ENCODE peak calls at places on chromosome 10, in five cellular contexts. M is heart left ventricle, O is tibial artery, E is AG04449, U is coronary artery. X is an unnamed sample.

GRCh38 chr10:30103595-30104310 is 44.4 kb upstream of the JCAD start:
- DNase-seq in E (no peak), M (no peak), U (no peak), O (no peak), X (no peak)

GRCh38 chr10:72322280-72323058 is 32.2 kb downstream of the DNAJB12 start:
- DNase-seq in M (no peak), O (no peak), E (no peak), U (no peak), X (no peak)

GRCh38 chr10:33336606-33337334 is 2.3 kb upstream of the NRP1 start:
- DNase-seq in M (peak), E (no peak), U (peak), O (peak), X (no peak)

GRCh38 chr10:128130051-128130450 is 3.8 kb upstream of the MKI67 start:
- DNase-seq in O (no peak), U (no peak), M (no peak), E (no peak), X (peak)

GRCh38 chr10:116271593-116272496 is 1.2 kb downstream of the GFRA1 start:
- DNase-seq in E (no peak), O (peak), M (no peak), U (no peak), X (no peak)

GRCh38 chr10:24938525-24938924 is 13.9 kb downstream of the PRTFDC1 start:
- DNase-seq in M (no peak), O (no peak), E (no peak), U (no peak), X (no peak)

GRCh38 chr10:17910144-17910789 is 41.5 kb upstream of the SLC39A12 start:
- DNase-seq in O (peak), E (peak), U (no peak), M (peak), X (no peak)

GRCh38 chr10:43078986-43079273 is 2.1 kb downstream of the RET start:
- DNase-seq in M (no peak), U (no peak), E (no peak), O (no peak), X (no peak)

GRCh38 chr10:77074104-77074638 is 563.4 kb downstream of the KCNMA1 start:
- DNase-seq in O (no peak), E (no peak), M (no peak), U (no peak), X (no peak)
- H3K4me3 ChIP-seq in O (no peak), E (no peak), M (no peak), U (no peak), X (no peak)

GRCh38 chr10:49415846-49416245 is 20.0 kb upstream of the DRGX start:
- DNase-seq in M (no peak), U (no peak), O (no peak), E (no peak), X (no peak)

GRCh38 chr10:49417311-49418052 is 21.6 kb upstream of the DRGX start:
- DNase-seq in U (no peak), O (no peak), E (no peak), M (no peak), X (no peak)

GRCh38 chr10:49419005-49419404 is 23.1 kb upstream of the DRGX start:
- DNase-seq in U (no peak), O (no peak), E (no peak), M (no peak), X (no peak)

GRCh38 chr10:49418053-49418326 is 22.1 kb upstream of the DRGX start:
- DNase-seq in M (no peak), O (no peak), U (no peak), E (no peak), X (no peak)

GRCh38 chr10:49418328-49418727 is 22.4 kb upstream of the DRGX start:
- DNase-seq in M (no peak), O (no peak), E (no peak), U (no peak), X (no peak)
- TF ChIP-seq CTCF in M (peak), O (no peak), E (no peak), U (no peak), X (no peak)

DNA sequence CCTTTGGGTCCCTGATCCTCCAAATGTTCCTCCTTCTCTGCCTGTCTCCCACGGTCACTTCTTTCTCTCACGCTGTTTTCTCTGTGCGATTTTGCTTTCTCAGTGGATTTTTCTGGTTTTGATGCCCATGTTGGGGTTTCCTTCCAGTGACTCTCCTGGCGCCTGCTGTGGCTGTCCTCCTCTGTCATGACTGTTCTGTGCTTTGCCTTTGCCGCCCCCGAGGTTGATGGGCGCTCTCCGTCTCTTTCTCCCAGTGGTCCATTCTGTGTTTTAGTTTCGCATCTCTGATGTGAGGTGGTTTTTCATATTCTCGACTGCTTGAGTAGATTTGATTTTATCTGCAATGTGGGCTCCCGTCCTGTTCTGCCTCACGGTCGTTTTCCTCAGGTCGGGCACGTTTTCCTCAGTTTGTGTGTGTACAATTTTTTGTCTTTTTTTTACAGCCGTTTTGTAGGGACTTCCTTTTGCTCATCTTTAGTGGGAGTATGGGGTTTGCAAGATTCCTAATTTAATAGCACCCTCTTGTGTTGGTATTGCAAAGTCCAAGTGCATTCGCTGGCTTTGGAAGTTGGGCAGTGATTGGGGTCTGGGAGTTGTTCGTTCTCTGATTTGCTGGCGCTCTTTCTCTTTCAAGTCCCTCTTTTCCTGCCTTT is 100.0 kb downstream of the INPP5A start:
- DNase-seq in O (no peak), U (peak), M (no peak), E (no peak), X (peak)
- H3K4me3 ChIP-seq in O (peak), U (peak), M (no peak), E (no peak), X (no peak)

GRCh38 chr10:7826971-7827370 is 8.7 kb downstream of the TAF3 start:
- DNase-seq in U (no peak), E (no peak), M (no peak), O (no peak), X (peak)
- TF ChIP-seq CTCF in U (no peak), E (no peak), M (no peak), O (no peak), X (peak)

GRCh38 chr10:3782099-3782455 is 2.9 kb downstream of the KLF6 start:
- DNase-seq in E (no peak), U (no peak), M (no peak), O (no peak), X (no peak)
- H3K4me3 ChIP-seq in E (peak), U (peak), M (peak), O (peak), X (peak)

GRCh38 chr10:124374535-124375352 is 44.0 kb downstream of the OAT start:
- DNase-seq in M (no peak), U (no peak), O (no peak), E (no peak), X (no peak)

GRCh38 chr10:124375353-124375614 is 43.4 kb downstream of the OAT start:
- DNase-seq in O (no peak), E (no peak), M (no peak), U (no peak), X (no peak)

GRCh38 chr10:124376411-124376810 is 42.3 kb downstream of the OAT start:
- DNase-seq in E (no peak), U (no peak), M (no peak), O (no peak), X (no peak)

GRCh38 chr10:124377101-124377500 is 41.6 kb downstream of the OAT start:
- DNase-seq in O (no peak), U (no peak), E (no peak), M (no peak), X (no peak)

GRCh38 chr10:124375691-124376090 is 43.0 kb downstream of the OAT start:
- DNase-seq in M (no peak), E (no peak), O (no peak), U (no peak), X (no peak)
- TF ChIP-seq CTCF in M (no peak), E (no peak), O (no peak), U (no peak), X (no peak)

DNA sequence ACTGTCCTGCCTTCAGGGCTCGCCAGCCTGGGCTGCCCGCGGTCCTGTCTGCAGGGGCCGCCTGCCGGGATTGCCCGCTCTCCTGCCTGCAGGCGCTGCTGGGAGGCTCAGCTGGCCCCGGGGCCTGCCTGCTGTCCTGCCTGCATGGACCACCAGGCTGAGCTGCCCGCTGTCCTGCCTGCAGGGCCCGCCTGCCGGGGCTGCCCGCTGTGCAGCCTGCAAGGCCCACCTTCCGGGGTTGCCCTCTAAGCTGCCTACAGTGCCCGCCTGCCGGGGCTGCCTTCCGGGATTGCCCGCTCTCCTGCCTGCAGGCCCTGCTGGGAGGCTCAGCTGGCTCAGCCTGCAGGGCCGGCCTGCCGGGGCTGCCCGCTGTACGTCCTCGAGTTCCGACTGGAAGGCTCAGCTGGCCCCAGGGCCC is 164.4 kb downstream of the GLRX3 start:
- DNase-seq in U (no peak), O (no peak), E (no peak), M (no peak), X (no peak)
- H3K4me3 ChIP-seq in U (peak), O (peak), E (no peak), M (peak), X (no peak)

GRCh38 chr10:110391541-110391940 is 86.8 kb upstream of the SMNDC1 start:
- DNase-seq in M (no peak), E (no peak), O (no peak), U (no peak), X (no peak)

GRCh38 chr10:110387617-110387982 is 82.9 kb upstream of the SMNDC1 start:
- DNase-seq in U (no peak), E (no peak), O (no peak), M (no peak), X (no peak)

GRCh38 chr10:110389250-110389649 is 84.5 kb upstream of the SMNDC1 start:
- DNase-seq in U (no peak), E (no peak), M (no peak), O (no peak), X (no peak)

GRCh38 chr10:110387983-110388681 is 83.4 kb upstream of the SMNDC1 start:
- DNase-seq in O (no peak), U (no peak), E (no peak), M (no peak), X (no peak)

DNA sequence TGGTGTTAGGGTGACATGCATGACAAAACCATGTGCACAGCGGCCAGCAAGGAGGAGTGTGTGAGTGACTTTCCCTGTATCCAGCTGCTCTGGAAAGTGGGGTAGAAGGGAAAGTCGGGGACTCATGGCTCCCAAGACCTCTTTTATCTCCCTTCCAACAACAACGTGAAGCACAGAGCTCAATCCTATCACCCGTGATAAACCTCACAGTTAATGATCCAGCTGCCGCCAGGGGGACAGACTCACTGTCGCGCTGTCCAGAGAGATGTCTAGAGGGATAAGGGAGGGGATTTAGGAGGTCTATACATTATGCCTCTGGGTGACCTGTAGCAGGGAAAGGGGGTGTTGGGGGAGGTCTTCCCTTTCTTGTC is 83.9 kb upstream of the SMNDC1 start:
- DNase-seq in M (no peak), U (no peak), O (no peak), E (no peak), X (no peak)
- TF ChIP-seq CTCF in M (no peak), U (no peak), O (no peak), E (no peak), X (peak)